ENCODE peak calls at places on chromosomes 7 and 10, in six cellular contexts. E is mucosa of descending colon; N is nucleus accumbens; Q is stimulated activated CD4-positive, alpha-beta T cell treated with anti-CD3 and anti-CD28 coated beads, TNF-alpha, amount 100 ng/mL, for 24 hours; R is NCI-H2081; Z is mesendoderm. V is an unnamed sample.

GRCh38 chr7:138015096-138015495 is 13.2 kb upstream of the CREB3L2 start:
- DNase-seq in R (no peak), N (no peak), E (no peak), Q (no peak), Z (no peak), V (no peak)

GRCh38 chr7:5824297-5824610 is 42.8 kb upstream of the RNF216 start:
- DNase-seq in N (peak; percentile 42), Z (no peak), R (no peak), Q (no peak), E (no peak), V (no peak)

GRCh38 chr7:90749262-90749661 is 153.1 kb downstream of the CDK14 start:
- DNase-seq in R (peak; percentile 63), E (no peak), Q (no peak), N (no peak), Z (no peak), V (no peak)

GRCh38 chr7:152395115-152395514 is 40.7 kb downstream of the KMT2C start:
- DNase-seq in N (no peak), E (no peak), Q (no peak), Z (no peak), R (no peak), V (no peak)

GRCh38 chr7:122919643-122920181 is 33.5 kb upstream of the CADPS2 start:
- DNase-seq in Q (no peak), E (no peak), Z (peak; percentile 71), N (no peak), R (no peak), V (no peak)

GRCh38 chr7:54879776-54880175 is 120.8 kb upstream of the SEC61G start:
- DNase-seq in Z (no peak), R (no peak), E (peak; percentile 30), Q (no peak), N (no peak), V (no peak)

GRCh38 chr7:5284304-5285281 is 1.9 kb downstream of the SLC29A4 start:
- DNase-seq in Z (peak; percentile 86), Q (no peak), N (peak; percentile 56), E (peak; percentile 69), R (peak; percentile 74), V (no peak)

GRCh38 chr10:122243560-122243959 is 27.5 kb upstream of the BTBD16 start:
- DNase-seq in N (no peak), R (no peak), Q (no peak), E (no peak), Z (no peak), V (no peak)

GRCh38 chr10:132589015-132589414 is 51.4 kb downstream of the INPP5A start:
- DNase-seq in E (no peak), R (no peak), N (no peak), Q (no peak), Z (no peak), V (no peak)

GRCh38 chr10:120732067-120732466 is 119.1 kb upstream of the WDR11 start:
- DNase-seq in Z (no peak), E (no peak), N (no peak), Q (no peak), R (no peak), V (no peak)

GRCh38 chr10:34262965-34263364 is 552.1 kb downstream of the PARD3 start:
- DNase-seq in E (no peak), N (no peak), R (peak; percentile 32), Q (no peak), Z (peak; percentile 55), V (no peak)

GRCh38 chr10:47348138-47348651 is at the start of gene RBP3:
- DNase-seq in E (no peak), Q (no peak), R (no peak), Z (no peak), N (no peak), V (no peak)

GRCh38 chr7:74355091-74355490 is 65.9 kb downstream of the CLIP2 start:
- DNase-seq in N (peak; percentile 29), R (no peak), Q (no peak), Z (no peak), E (no peak), V (no peak)

GRCh38 chr10:35946556-35946955 is 304.5 kb upstream of the FZD8 start:
- DNase-seq in Q (no peak), Z (no peak), N (no peak), R (no peak), E (no peak), V (no peak)

GRCh38 chr10:35409094-35409582 is 72.8 kb downstream of the CCNY start:
- DNase-seq in R (no peak), N (peak; percentile 70), Z (no peak), E (no peak), Q (no peak), V (no peak)

GRCh38 chr7:57403601-57404342 is 46.2 kb upstream of the ZNF716 start:
- DNase-seq in Q (no peak), N (no peak), Z (no peak), R (no peak), E (no peak), V (no peak)

GRCh38 chr7:119964640-119965542 is 308.1 kb upstream of the KCND2 start:
- DNase-seq in Z (no peak), E (no peak), Q (no peak), N (no peak), R (no peak), V (no peak)

GRCh38 chr7:76048668-76048988 is 722 bp downstream of the MDH2 start:
- DNase-seq in Q (no peak), E (no peak), Z (peak; percentile 73), N (no peak), R (peak; percentile 57), V (no peak)

GRCh38 chr7:12389089-12389700 is 14.5 kb downstream of the VWDE start:
- DNase-seq in E (no peak), Z (peak; percentile 81), R (peak; percentile 89), N (peak; percentile 23), Q (no peak), V (no peak)

GRCh38 chr10:72334832-72335393 is 19.8 kb downstream of the DNAJB12 start:
- DNase-seq in E (peak; percentile 81), Z (no peak), N (peak; percentile 49), Q (no peak), R (peak; percentile 29), V (peak; percentile 81)

GRCh38 chr10:8138471-8138870 is 84.0 kb downstream of the GATA3 start:
- DNase-seq in Z (no peak), N (no peak), Q (no peak), E (no peak), R (no peak), V (no peak)

GRCh38 chr7:130793855-130794618 is 60.0 kb upstream of the KLF14 start:
- DNase-seq in E (no peak), Q (no peak), N (no peak), Z (peak; percentile 9), R (no peak), V (no peak)

GRCh38 chr10:96832721-96833219 is 672 bp downstream of the LCOR start:
- DNase-seq in E (peak; percentile 92), Z (no peak), R (peak; percentile 80), N (peak; percentile 89), Q (peak; percentile 74), V (peak; percentile 95)

GRCh38 chr10:78261291-78261690 is 227.6 kb downstream of the RPS24 start:
- DNase-seq in R (no peak), Z (no peak), Q (no peak), N (no peak), E (no peak), V (no peak)

GRCh38 chr10:68800196-68800595 is 27.1 kb upstream of the STOX1 start:
- DNase-seq in E (no peak), R (no peak), Q (no peak), Z (no peak), N (no peak), V (no peak)

GRCh38 chr7:16046045-16046444 is 359.6 kb upstream of the MEOX2 start:
- DNase-seq in N (no peak), E (no peak), Q (no peak), Z (no peak), R (no peak), V (no peak)

GRCh38 chr7:87359366-87359765 is 13.9 kb downstream of the CROT start:
- DNase-seq in Q (no peak), N (no peak), E (no peak), R (no peak), Z (no peak), V (no peak)

GRCh38 chr7:43303740-43304241 is 191.3 kb downstream of the HECW1 start:
- DNase-seq in N (peak; percentile 49), R (no peak), Z (no peak), Q (peak; percentile 34), E (no peak), V (no peak)

GRCh38 chr10:114400091-114400490 is 4.2 kb downstream of the AFAP1L2 start:
- DNase-seq in N (no peak), Z (no peak), R (no peak), Q (no peak), E (no peak), V (no peak)

GRCh38 chr10:116673866-116674265 is 53.1 kb downstream of the PNLIPRP2 start:
- DNase-seq in N (no peak), Q (no peak), Z (no peak), E (no peak), R (no peak), V (no peak)

GRCh38 chr7:100406767-100407166 is 21.7 kb downstream of the ZCWPW1 start:
- DNase-seq in R (no peak), N (no peak), Z (no peak), E (no peak), Q (no peak), V (no peak)

GRCh38 chr10:73910764-73911552 is at the start of gene PLAU:
- DNase-seq in Z (peak; percentile 84), E (peak; percentile 70), N (no peak), R (no peak), Q (no peak), V (no peak)

GRCh38 chr7:8751557-8752231 is 318.3 kb downstream of the NXPH1 start:
- DNase-seq in Q (no peak), Z (no peak), E (no peak), N (no peak), R (peak; percentile 10), V (no peak)

GRCh38 chr7:131021902-131022301 is 287.9 kb upstream of the KLF14 start:
- DNase-seq in Z (no peak), E (no peak), Q (no peak), R (no peak), N (no peak), V (no peak)

GRCh38 chr10:132329565-132330485 is 2.2 kb upstream of the LRRC27 start:
- DNase-seq in R (peak; percentile 14), Z (peak; percentile 65), N (no peak), Q (no peak), E (no peak), V (no peak)

V was measured in lower leg skin.